ENCODE peak calls at places on chromosome 6, in four cellular contexts. H is colonic mucosa, E is mesenteric fat pad, P is non-pigmented ciliary epithelial cell. V is an unnamed sample.

GRCh38 chr6:147141690-147142308 is 62.4 kb upstream of the STXBP5 start:
- DNase-seq in H (no peak), E (no peak), P (no peak), V (no peak)

GRCh38 chr6:45326698-45327417 is 1.3 kb upstream of the RUNX2 start:
- DNase-seq in H (no peak), E (no peak), P (no peak), V (no peak)

GRCh38 chr6:138869343-138869742 is 73.5 kb downstream of the ECT2L start:
- DNase-seq in H (no peak), E (no peak), P (no peak), V (peak)

GRCh38 chr6:145277358-145278097 is 457.8 kb downstream of the EPM2A start:
- DNase-seq in H (no peak), E (no peak), P (no peak), V (no peak)

GRCh38 chr6:43874814-43875590 is 105.0 kb downstream of the VEGFA start:
- DNase-seq in H (no peak), E (no peak), P (no peak), V (no peak)

GRCh38 chr6:25359191-25359861 is 80.2 kb downstream of the CARMIL1 start:
- DNase-seq in H (no peak), E (no peak), P (no peak), V (no peak)

GRCh38 chr6:33745558-33745957 is 1.1 kb downstream of the IP6K3 start:
- DNase-seq in H (no peak), E (no peak), P (no peak), V (no peak)

GRCh38 chr6:53492860-53493634 is 51.9 kb downstream of the GCLC start:
- DNase-seq in H (no peak), E (no peak), P (no peak), V (no peak)

GRCh38 chr6:24494726-24495515 is at the start of gene ALDH5A1:
- DNase-seq in H (peak), E (peak), P (no peak), V (peak)

GRCh38 chr6:113969888-113970807 is 800 bp downstream of the HDAC2 start:
- DNase-seq in H (peak), E (no peak), P (no peak), V (peak)

GRCh38 chr6:51983564-51983963 is 103.8 kb downstream of the PKHD1 start:
- DNase-seq in H (no peak), E (no peak), P (no peak), V (no peak)

GRCh38 chr6:2476376-2476775 is 231.0 kb upstream of the GMDS start:
- DNase-seq in H (peak), E (no peak), P (no peak), V (no peak)

GRCh38 chr6:27297857-27298730 is 14.0 kb downstream of the POM121L2 start:
- DNase-seq in H (no peak), E (no peak), P (no peak), V (no peak)

GRCh38 chr6:85298553-85298952 is 151.3 kb upstream of the NT5E start:
- DNase-seq in H (no peak), E (no peak), P (no peak), V (no peak)